ENCODE peak calls at places on chromosome 17, in seven cellular contexts. F is activated T-cell treated with anti-CD3 and anti-CD28 coated beads, Interleukin-2, amount 50 U/mL, for 72 hours; P is stimulated activated naive CD8-positive, alpha-beta T cell treated with anti-CD3 and anti-CD28 coated beads, Interleukin-15, Interleukin-2, amounts not matched to agents 100 U/mL and 50 U/mL, for 24 hours; L is stimulated activated CD4-positive, alpha-beta T cell treated with anti-CD3 and anti-CD28 coated beads, Interleukin-1b, Interleukin-23, amount 100 ng/mL, for 4 hours; Y is neural progenitor cell; B is A549; Z is NCI-H187. U is an unnamed sample.

GRCh38 chr17:61149862-61150362 is 249.7 kb upstream of the TBX2 start:
- DNase-seq in L (no peak), F (no peak), B (no peak), Z (peak; percentile 10), P (no peak), Y (no peak), U (no peak)

GRCh38 chr17:4004517-4005295 is 40.5 kb upstream of the ATP2A3 start:
- DNase-seq in B (peak; percentile 81), Y (peak; percentile 85), P (peak; percentile 77), L (peak; percentile 45), Z (no peak), F (peak; percentile 55), U (peak; percentile 77)

GRCh38 chr17:50924800-50925199 is 58.6 kb upstream of the TOB1 start:
- DNase-seq in B (no peak), P (no peak), Y (no peak), F (no peak), L (no peak), Z (no peak), U (no peak)

GRCh38 chr17:50290074-50290702 is 15.9 kb downstream of the TMEM92 start:
- DNase-seq in P (peak; percentile 17), Z (no peak), Y (no peak), L (no peak), B (peak; percentile 87), F (peak; percentile 40), U (no peak)

GRCh38 chr17:66753126-66753920 is 81.6 kb upstream of the CACNG5 start:
- DNase-seq in P (no peak), Z (no peak), L (no peak), F (no peak), Y (peak; percentile 39), B (no peak), U (no peak)

GRCh38 chr17:69410671-69411070 is 3.8 kb upstream of the MAP2K6 start:
- DNase-seq in B (no peak), Z (no peak), P (no peak), F (no peak), L (no peak), Y (no peak), U (no peak)

GRCh38 chr17:62616993-62617893 is 10.2 kb upstream of the MRC2 start:
- DNase-seq in P (no peak), Y (peak; percentile 81), B (no peak), F (no peak), L (no peak), Z (no peak), U (no peak)

GRCh38 chr17:29115906-29116651 is 64.1 kb downstream of the MYO18A start:
- DNase-seq in Y (peak; percentile 75), F (peak; percentile 65), Z (no peak), B (peak; percentile 87), L (no peak), P (peak; percentile 69), U (no peak)

GRCh38 chr17:82932146-82933005 is 92.6 kb upstream of the ZNF750 start:
- DNase-seq in P (no peak), Y (no peak), L (no peak), B (no peak), F (no peak), Z (no peak), U (no peak)

GRCh38 chr17:17739388-17740066 is 58.3 kb downstream of the RAI1 start:
- DNase-seq in F (no peak), Z (no peak), L (no peak), P (no peak), B (peak; percentile 88), Y (peak; percentile 48), U (no peak)

GRCh38 chr17:74549343-74549742 is 3.4 kb upstream of the CD300C start:
- DNase-seq in Y (no peak), B (no peak), F (no peak), L (no peak), P (no peak), Z (no peak), U (no peak)

GRCh38 chr17:9217151-9218067 is 196.1 kb downstream of the NTN1 start:
- DNase-seq in F (no peak), B (no peak), L (no peak), P (no peak), Z (no peak), Y (no peak), U (no peak)

GRCh38 chr17:50055426-50056216 is at the start of gene ITGA3:
- DNase-seq in L (peak; percentile 40), F (peak; percentile 66), P (peak; percentile 54), Z (peak; percentile 89), Y (peak; percentile 92), B (peak; percentile 93), U (no peak)

GRCh38 chr17:50110591-50111349 is 15.6 kb downstream of the PDK2 start:
- DNase-seq in F (no peak), B (no peak), L (no peak), Z (no peak), P (no peak), Y (no peak), U (no peak)

GRCh38 chr17:44360144-44360533 is 3.5 kb downstream of the FAM171A2 start:
- DNase-seq in Y (no peak), B (no peak), Z (no peak), L (no peak), P (no peak), F (no peak), U (no peak)

GRCh38 chr17:50664788-50665458 is 30.2 kb downstream of the ABCC3 start:
- DNase-seq in Z (no peak), Y (no peak), B (no peak), L (no peak), F (no peak), P (no peak), U (no peak)

GRCh38 chr17:1480747-1481465 is 11.6 kb downstream of the MYO1C start:
- DNase-seq in P (no peak), Z (no peak), B (no peak), L (no peak), F (no peak), Y (no peak), U (no peak)

GRCh38 chr17:68861602-68862001 is 93.6 kb downstream of the ABCA8 start:
- DNase-seq in P (no peak), B (no peak), Z (peak; percentile 25), L (no peak), F (no peak), Y (no peak), U (no peak)

GRCh38 chr17:68446626-68447041 is 10.7 kb downstream of the WIPI1 start:
- DNase-seq in Z (no peak), B (no peak), L (no peak), P (no peak), Y (no peak), F (no peak), U (no peak)

GRCh38 chr17:49506282-49506681 is 11.2 kb downstream of the NGFR start:
- DNase-seq in P (no peak), Z (no peak), F (no peak), Y (no peak), B (no peak), L (no peak), U (no peak)

GRCh38 chr17:57955183-57955952 is at the start of gene CUEDC1:
- DNase-seq in Z (peak; percentile 22), B (peak; percentile 76), F (peak; percentile 81), L (peak; percentile 55), Y (peak; percentile 86), P (peak; percentile 76), U (peak; percentile 66)

GRCh38 chr17:2937331-2938003 is 125.9 kb downstream of the OR1D5 start:
- DNase-seq in Z (no peak), B (no peak), F (no peak), L (no peak), Y (no peak), P (no peak), U (no peak)

GRCh38 chr17:50062323-50063243 is 6.7 kb downstream of the ITGA3 start:
- DNase-seq in Y (no peak), Z (no peak), L (no peak), F (no peak), B (peak; percentile 99), P (no peak), U (no peak)

GRCh38 chr17:58083491-58084316 is 485 bp downstream of the DYNLL2 start:
- DNase-seq in L (peak; percentile 60), Y (peak; percentile 40), B (peak; percentile 65), P (peak; percentile 73), F (peak; percentile 73), Z (no peak), U (peak; percentile 44)

GRCh38 chr17:33905338-33905800 is 349.7 kb upstream of the CCL2 start:
- DNase-seq in Y (no peak), P (no peak), L (no peak), B (no peak), Z (no peak), F (no peak), U (no peak)

GRCh38 chr17:77425791-77426641 is 285.2 kb downstream of the SEC14L1 start:
- DNase-seq in L (peak; percentile 72), P (peak; percentile 72), B (peak; percentile 97), Y (peak; percentile 34), F (peak; percentile 57), Z (no peak), U (no peak)

GRCh38 chr17:81456798-81457197 is 55.8 kb downstream of the ACTG1 start:
- DNase-seq in B (no peak), F (no peak), Z (no peak), P (no peak), Y (no peak), L (no peak), U (no peak)

GRCh38 chr17:52762147-52762793 is 603.8 kb upstream of the CA10 start:
- DNase-seq in B (no peak), F (no peak), L (no peak), Y (no peak), Z (no peak), P (no peak), U (no peak)

GRCh38 chr17:14206891-14207290 is 29.8 kb downstream of the CDRT15 start:
- DNase-seq in P (no peak), L (no peak), Z (no peak), B (no peak), F (no peak), Y (no peak), U (no peak)

GRCh38 chr17:48054238-48055185 is 6.4 kb downstream of the NFE2L1 start:
- DNase-seq in L (no peak), Y (peak; percentile 99), P (no peak), F (no peak), Z (peak; percentile 92), B (no peak), U (no peak)

GRCh38 chr17:80773243-80773991 is 218.2 kb upstream of the CHMP6 start:
- DNase-seq in Z (no peak), Y (peak; percentile 57), F (no peak), P (no peak), B (no peak), L (no peak), U (no peak)

GRCh38 chr17:82854226-82854625 is 14.4 kb upstream of the ZNF750 start:
- DNase-seq in L (no peak), Z (no peak), Y (no peak), F (no peak), B (no peak), P (no peak), U (no peak)

GRCh38 chr17:31687505-31688126 is 171.4 kb downstream of the COPRS start:
- DNase-seq in Z (no peak), F (no peak), L (no peak), P (no peak), B (no peak), Y (no peak), U (no peak)

GRCh38 chr17:79519601-79520000 is 91.2 kb downstream of the RBFOX3 start:
- DNase-seq in L (no peak), B (no peak), Y (no peak), P (no peak), F (no peak), Z (no peak), U (no peak)

GRCh38 chr17:75504347-75505151 is 10.8 kb downstream of the CASKIN2 start:
- DNase-seq in Y (peak; percentile 67), Z (no peak), P (peak; percentile 49), B (peak; percentile 89), F (peak; percentile 51), L (no peak), U (peak; percentile 52)

GRCh38 chr17:4235372-4236279 is 28.2 kb downstream of the ANKFY1 start:
- DNase-seq in P (no peak), Z (no peak), L (no peak), B (no peak), Y (no peak), F (no peak), U (no peak)

GRCh38 chr17:45749831-45750335 is 34.2 kb upstream of the CRHR1 start:
- DNase-seq in P (no peak), Z (no peak), Y (no peak), L (no peak), F (no peak), B (no peak), U (no peak)

GRCh38 chr17:59842901-59843652 is 49.7 kb downstream of the TUBD1 start:
- DNase-seq in B (peak; percentile 70), Y (no peak), P (peak; percentile 73), Z (no peak), L (peak; percentile 78), F (peak; percentile 78), U (no peak)

U was measured in memory B cell.